ENCODE peak calls at places on chromosomes 16 and 17, in four cellular contexts. J is spleen, N is ovary, A is prostate gland. H is an unnamed sample.
A peak's percentile ranks its signal among the peaks of the same experiment; 100 is the strongest.

GRCh38 chr17:9002236-9002609 is 19.1 kb upstream of the NTN1 start:
- DNase-seq in J (no peak), N (no peak), A (no peak), H (no peak)

GRCh38 chr16:22284637-22285515 is 12.3 kb upstream of the POLR3E start:
- DNase-seq in J (peak; percentile 1), N (no peak), A (no peak), H (no peak)

GRCh38 chr17:40104570-40105471 is 4.4 kb upstream of the NR1D1 start:
- DNase-seq in J (no peak), N (peak; percentile 60), A (peak; percentile 54), H (peak; percentile 34)

GRCh38 chr17:50276588-50277356 is 2.5 kb downstream of the TMEM92 start:
- DNase-seq in J (no peak), N (no peak), A (no peak), H (peak; percentile 83)

GRCh38 chr16:10594312-10594950 is 14.0 kb upstream of the EMP2 start:
- DNase-seq in J (no peak), N (no peak), A (peak; percentile 89), H (peak; percentile 31)

GRCh38 chr17:28181568-28181967 is 137.4 kb upstream of the TMEM97 start:
- DNase-seq in J (no peak), N (no peak), A (no peak), H (no peak)

GRCh38 chr17:57045868-57046671 is 39.0 kb upstream of the AKAP1 start:
- DNase-seq in J (peak; percentile 80), N (no peak), A (no peak), H (peak; percentile 76)

GRCh38 chr16:4515611-4516233 is 22.9 kb downstream of the CDIP1 start:
- DNase-seq in J (peak; percentile 59), N (no peak), A (no peak), H (peak; percentile 45)

GRCh38 chr16:6682142-6682811 is 650.4 kb upstream of the RBFOX1 start:
- DNase-seq in J (no peak), N (no peak), A (no peak), H (no peak)

GRCh38 chr16:89815639-89816348 is 653 bp downstream of the FANCA start:
- DNase-seq in J (no peak), N (no peak), A (no peak), H (peak; percentile 86)

GRCh38 chr17:68449021-68449739 is 8.1 kb downstream of the WIPI1 start:
- DNase-seq in J (no peak), N (no peak), A (no peak), H (no peak)

GRCh38 chr17:29560306-29560705 is 6.5 kb downstream of the ABHD15 start:
- DNase-seq in J (peak; percentile 54), N (no peak), A (no peak), H (no peak)

GRCh38 chr17:76204277-76204676 is 36.0 kb downstream of the RNF157 start:
- DNase-seq in J (no peak), N (no peak), A (no peak), H (peak; percentile 92)

GRCh38 chr16:749010-749409 is 8.2 kb upstream of the CIAO3 start:
- DNase-seq in J (no peak), N (no peak), A (no peak), H (peak; percentile 97)

GRCh38 chr16:87271256-87271655 is 45.9 kb downstream of the C16orf95 start:
- DNase-seq in J (peak; percentile 58), N (no peak), A (no peak), H (peak; percentile 81)

GRCh38 chr17:8149419-8150193 is 2.6 kb downstream of the PER1 start:
- DNase-seq in J (no peak), N (peak; percentile 53), A (no peak), H (peak; percentile 62)

GRCh38 chr16:88809676-88810165 is 2.0 kb downstream of the APRT start:
- DNase-seq in J (no peak), N (no peak), A (no peak), H (peak; percentile 64)

GRCh38 chr16:89712476-89712805 is 8.3 kb downstream of the VPS9D1 start:
- DNase-seq in J (no peak), N (no peak), A (no peak), H (peak; percentile 96)

GRCh38 chr16:48612621-48613020 is 2.6 kb upstream of the N4BP1 start:
- DNase-seq in J (no peak), N (no peak), A (no peak), H (peak; percentile 63)

GRCh38 chr16:68707341-68708152 is 29.5 kb upstream of the CDH1 start:
- DNase-seq in J (no peak), N (no peak), A (peak; percentile 66), H (peak; percentile 93)

GRCh38 chr17:71273451-71273850 is 847.4 kb upstream of the SOX9 start:
- DNase-seq in J (no peak), N (no peak), A (no peak), H (no peak)

GRCh38 chr16:31141489-31142108 is 6.1 kb upstream of the PRSS8 start:
- DNase-seq in J (peak; percentile 87), N (peak; percentile 54), A (no peak), H (peak; percentile 95)

GRCh38 chr17:7841309-7841621 is 7.2 kb downstream of the KDM6B start:
- DNase-seq in J (no peak), N (no peak), A (no peak), H (no peak)

GRCh38 chr17:40564883-40565744 is at the start of gene CCR7:
- DNase-seq in J (peak; percentile 94), N (no peak), A (no peak), H (no peak)

GRCh38 chr16:85648782-85649181 is 35.7 kb downstream of the GSE1 start:
- DNase-seq in J (no peak), N (no peak), A (no peak), H (no peak)

GRCh38 chr16:77219437-77219836 is 20.2 kb downstream of the SYCE1L start:
- DNase-seq in J (no peak), N (no peak), A (no peak), H (no peak)

GRCh38 chr16:11403920-11404319 is 58.7 kb downstream of the RMI2 start:
- DNase-seq in J (no peak), N (no peak), A (no peak), H (peak; percentile 48)

GRCh38 chr17:57467226-57467625 is 210.9 kb downstream of the MSI2 start:
- DNase-seq in J (no peak), N (no peak), A (no peak), H (no peak)

GRCh38 chr17:19646788-19647696 is 1.5 kb upstream of the ALDH3A2 start:
- DNase-seq in J (no peak), N (peak; percentile 46), A (no peak), H (peak; percentile 53)

GRCh38 chr17:42097691-42098661 is at the start of gene ZNF385C:
- DNase-seq in J (peak; percentile 78), N (no peak), A (no peak), H (no peak)

GRCh38 chr16:3935921-3936320 is 55.4 kb upstream of the CREBBP start:
- DNase-seq in J (no peak), N (no peak), A (no peak), H (peak; percentile 42)

GRCh38 chr17:12296120-12296727 is 275.5 kb downstream of the MAP2K4 start:
- DNase-seq in J (no peak), N (no peak), A (no peak), H (peak; percentile 47)
- H3K4me1 ChIP-seq in J (no peaks in the 10 kb centered on the region), N (peaks cover 4% of the 10 kb centered on the region), A (no peaks in the 10 kb centered on the region), H (no peaks in the 10 kb centered on the region)

DNA sequence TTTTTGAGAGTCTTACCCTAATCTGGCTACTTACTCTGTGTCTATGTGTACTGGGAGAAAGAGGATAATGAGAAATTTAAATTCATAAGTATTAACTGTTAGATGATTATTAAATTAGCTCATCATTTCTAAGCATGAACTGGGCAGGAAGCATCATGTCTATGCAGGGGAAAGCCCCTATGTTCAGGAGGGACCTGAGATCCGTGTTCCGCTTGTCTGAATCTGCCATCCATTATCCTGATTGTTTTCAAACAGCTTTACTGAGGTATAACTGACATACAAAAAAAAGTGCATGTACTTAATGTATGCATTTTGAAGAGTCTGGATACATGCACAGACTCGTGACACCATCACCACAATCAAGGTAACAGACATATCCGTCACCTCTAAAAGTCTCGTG is 145.0 kb downstream of the XYLT1 start:
- DNase-seq in J (no peak), N (no peak), A (no peak), H (no peak)
- H3K4me1 ChIP-seq in J (peaks cover 4% of the 10 kb centered on the region), N (no peaks in the 10 kb centered on the region), A (no peaks in the 10 kb centered on the region), H (no peaks in the 10 kb centered on the region)

GRCh38 chr17:75094871-75095399 is 7.2 kb downstream of the SLC16A5 start:
- DNase-seq in J (no peak), N (no peak), A (no peak), H (peak; percentile 49)

GRCh38 chr17:75090871-75091854 is 3.4 kb downstream of the SLC16A5 start:
- DNase-seq in J (peak; percentile 78), N (peak; percentile 66), A (no peak), H (peak; percentile 83)

GRCh38 chr17:75093543-75094158 is 5.9 kb downstream of the SLC16A5 start:
- DNase-seq in J (no peak), N (no peak), A (no peak), H (peak; percentile 51)

GRCh38 chr17:75088902-75089417 is 1.2 kb downstream of the SLC16A5 start:
- DNase-seq in J (no peak), N (no peak), A (no peak), H (peak; percentile 96)

GRCh38 chr17:75091855-75092327 is 4.1 kb downstream of the SLC16A5 start:
- DNase-seq in J (no peak), N (no peak), A (no peak), H (no peak)
- H3K4me1 ChIP-seq in J (peaks cover 65% of the 10 kb centered on the region), N (peaks cover 24% of the 10 kb centered on the region), A (peaks cover 17% of the 10 kb centered on the region), H (peaks cover 27% of the 10 kb centered on the region)

DNA sequence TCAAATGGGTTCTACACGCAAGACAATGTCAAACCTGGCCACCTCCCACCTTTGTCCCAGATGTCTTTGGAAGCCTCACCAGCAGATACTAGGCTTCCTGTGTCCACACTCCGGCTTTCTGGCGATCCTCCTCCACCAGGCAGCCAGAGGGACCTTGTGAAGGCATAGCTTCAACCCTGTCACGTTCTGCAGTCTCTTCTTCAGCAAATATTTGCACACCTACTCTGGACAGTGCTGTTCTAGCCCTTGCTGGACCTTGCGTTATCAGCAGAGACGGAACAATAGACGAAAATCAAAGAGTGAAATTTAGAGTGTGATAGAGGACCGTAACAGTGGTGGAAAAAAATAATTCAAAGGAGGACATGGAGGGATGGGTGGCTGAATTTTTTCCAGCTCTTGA is 38.5 kb upstream of the KIFC3 start:
- DNase-seq in J (peak; percentile 30), N (no peak), A (no peak), H (no peak)
- H3K4me1 ChIP-seq in J (no peaks in the 10 kb centered on the region), N (no peaks in the 10 kb centered on the region), A (no peaks in the 10 kb centered on the region), H (peaks cover 1% of the 10 kb centered on the region)

GRCh38 chr17:17739388-17740066 is 58.3 kb downstream of the RAI1 start:
- DNase-seq in J (no peak), N (peak; percentile 72), A (no peak), H (peak; percentile 99)

GRCh38 chr17:17742133-17742621 is 60.9 kb downstream of the RAI1 start:
- DNase-seq in J (no peak), N (no peak), A (no peak), H (peak; percentile 90)

GRCh38 chr17:17740627-17741237 is 59.5 kb downstream of the RAI1 start:
- DNase-seq in J (no peak), N (peak; percentile 55), A (no peak), H (peak; percentile 73)

GRCh38 chr17:17742688-17743390 is 61.6 kb downstream of the RAI1 start:
- DNase-seq in J (no peak), N (no peak), A (no peak), H (no peak)

GRCh38 chr17:17741346-17742023 is 60.2 kb downstream of the RAI1 start:
- DNase-seq in J (no peak), N (peak; percentile 58), A (peak; percentile 67), H (peak; percentile 93)
- H3K4me1 ChIP-seq in J (peaks cover 50% of the 10 kb centered on the region), N (peaks cover 36% of the 10 kb centered on the region), A (peaks cover 47% of the 10 kb centered on the region), H (peaks cover 45% of the 10 kb centered on the region)

GRCh38 chr16:57859331-57859730 is 57.0 kb upstream of the KIFC3 start:
- DNase-seq in J (peak; percentile 16), N (no peak), A (no peak), H (peak; percentile 58)
- H3K4me1 ChIP-seq in J (no peaks in the 10 kb centered on the region), N (no peaks in the 10 kb centered on the region), A (no peaks in the 10 kb centered on the region), H (peaks cover 8% of the 10 kb centered on the region)

H was measured in osteoblast.